ENCODE peak calls at places on chromosomes 6 and 20, in four cellular contexts. C, Z, J and H are unnamed samples.

GRCh38 chr20:62710886-62711702 is 2.5 kb downstream of the NTSR1 start:
- DNase-seq in C (peak; percentile 62), Z (peak; percentile 37), J (no peak), H (no peak)

GRCh38 chr6:8387942-8388437 is 47.4 kb downstream of the SLC35B3 start:
- DNase-seq in C (peak; percentile 49), Z (no peak), J (no peak), H (no peak)

GRCh38 chr20:46816916-46817638 is 77.6 kb upstream of the EYA2 start:
- DNase-seq in C (no peak), Z (no peak), J (no peak), H (no peak)

GRCh38 chr6:72922401-72922800 is 300.5 kb downstream of the KCNQ5 start:
- DNase-seq in C (no peak), Z (no peak), J (no peak), H (no peak)

GRCh38 chr6:90643366-90643765 is 56.5 kb upstream of the MAP3K7 start:
- DNase-seq in C (no peak), Z (no peak), J (no peak), H (no peak)

GRCh38 chr6:130632288-130632687 is 194.9 kb upstream of the SMLR1 start:
- DNase-seq in C (no peak), Z (no peak), J (peak; percentile 7), H (no peak)

GRCh38 chr6:13913226-13914001 is 11.3 kb upstream of the RNF182 start:
- DNase-seq in C (no peak), Z (no peak), J (no peak), H (no peak)

GRCh38 chr6:79601020-79601609 is 30.0 kb upstream of the SH3BGRL2 start:
- DNase-seq in C (no peak), Z (peak; percentile 14), J (peak; percentile 42), H (no peak)

GRCh38 chr20:58002901-58003300 is 225.6 kb downstream of the ANKRD60 start:
- DNase-seq in C (no peak), Z (no peak), J (no peak), H (no peak)

GRCh38 chr20:16222859-16223411 is 350.3 kb downstream of the KIF16B start:
- DNase-seq in C (peak; percentile 2), Z (no peak), J (no peak), H (no peak)

GRCh38 chr6:8825726-8826125 is 390.4 kb upstream of the SLC35B3 start:
- DNase-seq in C (no peak), Z (no peak), J (no peak), H (no peak)

GRCh38 chr6:35731414-35731735 is 5.5 kb upstream of the ARMC12 start:
- DNase-seq in C (peak; percentile 97), Z (peak; percentile 81), J (peak; percentile 89), H (peak; percentile 99)

GRCh38 chr6:106562001-106562400 is 67.3 kb downstream of the RTN4IP1 start:
- DNase-seq in C (no peak), Z (no peak), J (no peak), H (no peak)

GRCh38 chr6:866316-866715 is 173.4 kb upstream of the EXOC2 start:
- DNase-seq in C (no peak), Z (no peak), J (no peak), H (no peak)

GRCh38 chr6:121682666-121683065 is 247.2 kb downstream of the GJA1 start:
- DNase-seq in C (no peak), Z (no peak), J (no peak), H (no peak)

GRCh38 chr6:33694401-33694931 is 17.0 kb downstream of the UQCC2 start:
- DNase-seq in C (no peak), Z (no peak), J (no peak), H (no peak)

GRCh38 chr6:135820340-135820739 is 31.2 kb upstream of the PDE7B start:
- DNase-seq in C (no peak), Z (no peak), J (no peak), H (no peak)

GRCh38 chr6:149445095-149445466 is 39.7 kb downstream of the ZC3H12D start:
- DNase-seq in C (no peak), Z (no peak), J (no peak), H (no peak)

GRCh38 chr20:51272392-51272791 is 249.5 kb upstream of the KCNG1 start:
- DNase-seq in C (no peak), Z (no peak), J (no peak), H (no peak)

GRCh38 chr6:48553449-48553848 is 442.5 kb upstream of the PTCHD4 start:
- DNase-seq in C (no peak), Z (no peak), J (no peak), H (no peak)

GRCh38 chr6:44219053-44219814 is 2.5 kb downstream of the MYMX start:
- DNase-seq in C (peak; percentile 90), Z (peak; percentile 40), J (peak; percentile 80), H (peak; percentile 94)

GRCh38 chr20:63959699-63960075 is 3.5 kb upstream of the UCKL1 start:
- DNase-seq in C (no peak), Z (no peak), J (no peak), H (no peak)

GRCh38 chr6:63683071-63683603 is 47.5 kb downstream of the PHF3 start:
- DNase-seq in C (no peak), Z (no peak), J (no peak), H (no peak)

GRCh38 chr6:138528137-138528536 is 28.8 kb upstream of the NHSL1 start:
- DNase-seq in C (no peak), Z (no peak), J (no peak), H (no peak)

GRCh38 chr20:41365785-41366545 is 653 bp downstream of the EMILIN3 start:
- DNase-seq in C (no peak), Z (no peak), J (no peak), H (peak; percentile 44)

GRCh38 chr6:43355862-43356590 is 13.4 kb downstream of the ZNF318 start:
- DNase-seq in C (no peak), Z (peak; percentile 7), J (peak; percentile 64), H (peak; percentile 22)

GRCh38 chr6:89536230-89536629 is 102.3 kb downstream of the LYRM2 start:
- DNase-seq in C (peak; percentile 6), Z (no peak), J (no peak), H (peak; percentile 18)

GRCh38 chr6:110180228-110181008 is at the start of gene CDC40:
- DNase-seq in C (peak; percentile 75), Z (peak; percentile 44), J (peak; percentile 78), H (peak; percentile 48)

GRCh38 chr20:44653536-44653935 is 2.0 kb upstream of the ADA start:
- DNase-seq in C (no peak), Z (no peak), J (no peak), H (no peak)

GRCh38 chr6:31462964-31463940 is 34.7 kb upstream of the MICB start:
- DNase-seq in C (peak; percentile 71), Z (peak; percentile 76), J (peak; percentile 92), H (peak; percentile 93)

GRCh38 chr6:31128093-31128676 is 7.9 kb upstream of the CDSN start:
- DNase-seq in C (peak; percentile 80), Z (peak; percentile 37), J (peak; percentile 48), H (peak; percentile 88)

GRCh38 chr20:43824699-43825402 is 89.8 kb upstream of the TOX2 start:
- DNase-seq in C (peak; percentile 13), Z (no peak), J (peak; percentile 28), H (peak; percentile 30)

GRCh38 chr6:33160096-33160495 is 32.2 kb downstream of the COL11A2 start:
- DNase-seq in C (no peak), Z (no peak), J (no peak), H (no peak)

GRCh38 chr6:107591346-107591745 is 101.4 kb downstream of the SOBP start:
- DNase-seq in C (no peak), Z (no peak), J (no peak), H (no peak)

GRCh38 chr6:144006731-144007454 is 1.2 kb downstream of the PLAGL1 start:
- DNase-seq in C (peak; percentile 71), Z (peak; percentile 11), J (no peak), H (peak; percentile 13)
- TF ChIP-seq NR3C1 in C (no peak), Z (no peak), J (no peak), H (no peak)

DNA sequence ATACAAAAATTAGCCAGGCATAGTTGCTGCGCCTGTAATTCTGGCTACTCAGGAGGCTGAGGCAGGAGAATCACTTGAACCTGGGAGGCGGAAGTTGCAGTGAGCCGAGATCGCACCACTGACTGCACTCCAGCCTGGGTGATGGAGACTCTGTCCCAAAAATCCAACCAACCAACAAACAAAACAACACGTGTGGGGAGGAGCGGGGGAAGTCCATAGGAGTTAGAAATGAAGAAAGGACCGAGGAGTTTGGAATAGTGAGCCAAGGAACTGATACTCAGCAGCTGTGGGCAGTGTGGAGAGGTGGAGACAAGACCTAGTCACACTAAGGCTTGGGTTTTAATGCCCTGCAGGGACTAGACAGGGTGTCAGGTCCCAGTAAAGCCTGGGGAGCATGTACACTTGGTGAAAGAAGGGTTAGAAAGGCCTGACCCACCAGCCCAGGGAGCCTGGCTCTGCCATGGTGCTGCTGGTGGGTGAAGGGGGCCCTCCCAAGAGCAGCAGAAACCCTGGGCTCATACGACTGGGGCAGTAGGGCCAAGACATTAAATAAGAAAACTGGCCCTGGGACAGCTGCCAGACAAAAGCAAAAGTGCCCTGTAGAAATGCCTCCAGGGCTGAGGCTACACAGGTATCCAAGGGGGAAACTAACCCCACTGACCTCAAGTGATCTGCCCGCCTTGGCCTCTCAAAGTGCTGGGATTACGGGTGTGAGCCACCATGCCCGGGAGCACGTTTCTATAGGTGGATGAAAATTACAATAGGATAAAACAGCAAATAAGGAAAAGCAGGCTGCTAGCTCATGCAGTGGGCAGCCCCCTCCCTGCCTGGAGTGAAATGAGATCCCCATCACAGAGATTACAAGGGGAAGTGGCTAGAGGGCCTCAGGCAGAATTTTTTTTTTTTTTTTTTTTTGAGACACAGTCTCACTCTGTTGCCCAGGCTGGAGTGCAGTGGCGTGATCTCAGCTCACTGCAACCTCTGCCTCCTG is 58.0 kb downstream of the MYH7B start:
- DNase-seq in C (no peak), Z (no peak), J (no peak), H (no peak)
- TF ChIP-seq NR3C1 in C (no peak), Z (no peak), J (no peak), H (no peak)

GRCh38 chr6:161446934-161447333 is 173.1 kb upstream of the AGPAT4 start:
- DNase-seq in C (no peak), Z (no peak), J (no peak), H (no peak)
- TF ChIP-seq NR3C1 in C (no peak), Z (no peak), J (no peak), H (no peak)

DNA sequence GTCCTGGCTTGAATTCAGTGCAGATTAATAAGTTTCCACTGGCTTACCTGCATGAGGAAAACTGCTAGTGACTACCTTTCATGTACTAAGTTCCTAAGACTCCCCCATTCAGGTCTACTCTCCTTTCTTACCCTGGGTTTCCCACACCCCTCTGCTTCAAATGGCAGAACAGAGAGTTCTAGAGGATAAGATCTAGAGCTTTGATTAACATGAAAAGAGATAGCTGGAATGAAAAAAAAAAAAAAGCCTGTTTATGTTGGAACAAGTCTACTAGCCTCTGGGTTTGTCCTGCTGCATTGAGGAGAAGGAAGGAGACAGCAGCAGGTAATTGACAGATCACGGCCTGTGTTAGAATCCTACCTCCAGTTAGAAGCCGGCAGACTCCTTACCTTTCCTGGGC is 201.4 kb upstream of the SOX4 start:
- DNase-seq in C (no peak), Z (no peak), J (no peak), H (no peak)
- TF ChIP-seq NR3C1 in C (no peak), Z (no peak), J (no peak), H (no peak)